ENCODE peak calls at places on chromosomes 11 and 22, in nine cellular contexts. One of them, this sample, is unnamed.

GRCh38 chr11:57644748-57645715 is 4.7 kb downstream of the YPEL4 start:
- DNase-seq in RWPE1: peak; percentile 75
- DNase-seq in kidney epithelial cell: no peak
- DNase-seq in uterus: peak; percentile 88
- DNase-seq in Calu3: peak; percentile 88
- DNase-seq in AG10803: peak; percentile 63
- DNase-seq in lung: peak; percentile 87
- DNase-seq in CD8-positive, alpha-beta T cell: peak; percentile 88
- DNase-seq in GM12865: peak; percentile 88
- DNase-seq in this sample: peak; percentile 80

GRCh38 chr11:2380807-2381350 is 3.8 kb downstream of the CD81 start:
- DNase-seq in RWPE1: no peak
- DNase-seq in kidney epithelial cell: no peak
- DNase-seq in uterus: peak; percentile 56
- DNase-seq in Calu3: no peak
- DNase-seq in AG10803: no peak
- DNase-seq in lung: peak; percentile 80
- DNase-seq in CD8-positive, alpha-beta T cell: no peak
- DNase-seq in GM12865: peak; percentile 86
- DNase-seq in this sample: peak; percentile 84

GRCh38 chr11:5288108-5288911 is 13.4 kb downstream of the OR51B4 start:
- DNase-seq in RWPE1: no peak
- DNase-seq in kidney epithelial cell: no peak
- DNase-seq in uterus: no peak
- DNase-seq in Calu3: no peak
- DNase-seq in AG10803: no peak
- DNase-seq in lung: no peak
- DNase-seq in CD8-positive, alpha-beta T cell: no peak
- DNase-seq in GM12865: no peak
- DNase-seq in this sample: no peak

GRCh38 chr11:13486926-13487660 is 8.7 kb downstream of the PTH start:
- DNase-seq in RWPE1: no peak
- DNase-seq in kidney epithelial cell: no peak
- DNase-seq in uterus: no peak
- DNase-seq in Calu3: peak; percentile 84
- DNase-seq in AG10803: peak; percentile 35
- DNase-seq in lung: peak; percentile 79
- DNase-seq in CD8-positive, alpha-beta T cell: peak; percentile 67
- DNase-seq in GM12865: peak; percentile 80
- DNase-seq in this sample: peak; percentile 57

GRCh38 chr11:70251583-70252285 is 18.8 kb upstream of the PPFIA1 start:
- DNase-seq in RWPE1: no peak
- DNase-seq in kidney epithelial cell: no peak
- DNase-seq in uterus: no peak
- DNase-seq in Calu3: no peak
- DNase-seq in AG10803: no peak
- DNase-seq in lung: no peak
- DNase-seq in CD8-positive, alpha-beta T cell: no peak
- DNase-seq in GM12865: no peak
- DNase-seq in this sample: no peak

GRCh38 chr11:11579012-11579755 is 42.6 kb downstream of the GALNT18 start:
- DNase-seq in RWPE1: no peak
- DNase-seq in kidney epithelial cell: no peak
- DNase-seq in uterus: no peak
- DNase-seq in Calu3: no peak
- DNase-seq in AG10803: no peak
- DNase-seq in lung: peak; percentile 28
- DNase-seq in CD8-positive, alpha-beta T cell: no peak
- DNase-seq in GM12865: no peak
- DNase-seq in this sample: no peak

GRCh38 chr22:48800036-48800885 is 1027.4 kb downstream of the BRD1 start:
- DNase-seq in RWPE1: no peak
- DNase-seq in kidney epithelial cell: no peak
- DNase-seq in uterus: no peak
- DNase-seq in Calu3: no peak
- DNase-seq in AG10803: no peak
- DNase-seq in lung: no peak
- DNase-seq in CD8-positive, alpha-beta T cell: no peak
- DNase-seq in GM12865: no peak
- DNase-seq in this sample: no peak

GRCh38 chr11:79045018-79045787 is 395.6 kb downstream of the TENM4 start:
- DNase-seq in RWPE1: no peak
- DNase-seq in kidney epithelial cell: no peak
- DNase-seq in uterus: no peak
- DNase-seq in Calu3: no peak
- DNase-seq in AG10803: no peak
- DNase-seq in lung: no peak
- DNase-seq in CD8-positive, alpha-beta T cell: no peak
- DNase-seq in GM12865: no peak
- DNase-seq in this sample: no peak

GRCh38 chr22:40237788-40238424 is 60.2 kb downstream of the TNRC6B start:
- DNase-seq in RWPE1: no peak
- DNase-seq in kidney epithelial cell: no peak
- DNase-seq in uterus: no peak
- DNase-seq in Calu3: no peak
- DNase-seq in AG10803: no peak
- DNase-seq in lung: no peak
- DNase-seq in CD8-positive, alpha-beta T cell: no peak
- DNase-seq in GM12865: peak; percentile 30
- DNase-seq in this sample: no peak

GRCh38 chr22:22022977-22023534 is 40.5 kb upstream of the TOP3B start:
- DNase-seq in RWPE1: no peak
- DNase-seq in kidney epithelial cell: no peak
- DNase-seq in uterus: no peak
- DNase-seq in Calu3: no peak
- DNase-seq in AG10803: no peak
- DNase-seq in lung: no peak
- DNase-seq in CD8-positive, alpha-beta T cell: no peak
- DNase-seq in GM12865: peak; percentile 82
- DNase-seq in this sample: no peak

GRCh38 chr11:64753380-64754123 is 6.2 kb downstream of the PYGM start:
- DNase-seq in RWPE1: no peak
- DNase-seq in kidney epithelial cell: no peak
- DNase-seq in uterus: no peak
- DNase-seq in Calu3: no peak
- DNase-seq in AG10803: no peak
- DNase-seq in lung: no peak
- DNase-seq in CD8-positive, alpha-beta T cell: no peak
- DNase-seq in GM12865: no peak
- DNase-seq in this sample: no peak

GRCh38 chr11:132704796-132705375 is 827.4 kb downstream of the OPCML start:
- DNase-seq in RWPE1: no peak
- DNase-seq in kidney epithelial cell: no peak
- DNase-seq in uterus: no peak
- DNase-seq in Calu3: no peak
- DNase-seq in AG10803: no peak
- DNase-seq in lung: no peak
- DNase-seq in CD8-positive, alpha-beta T cell: no peak
- DNase-seq in GM12865: no peak
- DNase-seq in this sample: no peak

GRCh38 chr22:39938509-39938908 is 21.7 kb upstream of the TMA7B start:
- DNase-seq in RWPE1: no peak
- DNase-seq in kidney epithelial cell: no peak
- DNase-seq in uterus: no peak
- DNase-seq in Calu3: no peak
- DNase-seq in AG10803: no peak
- DNase-seq in lung: no peak
- DNase-seq in CD8-positive, alpha-beta T cell: peak; percentile 51
- DNase-seq in GM12865: no peak
- DNase-seq in this sample: no peak

GRCh38 chr11:45083544-45084087 is 62.8 kb upstream of the PRDM11 start:
- DNase-seq in RWPE1: peak; percentile 20
- DNase-seq in kidney epithelial cell: no peak
- DNase-seq in uterus: no peak
- DNase-seq in Calu3: peak; percentile 45
- DNase-seq in AG10803: no peak
- DNase-seq in lung: no peak
- DNase-seq in CD8-positive, alpha-beta T cell: no peak
- DNase-seq in GM12865: no peak
- DNase-seq in this sample: no peak
- TF ChIP-seq CTCF in RWPE1: no peak
- TF ChIP-seq CTCF in kidney epithelial cell: peak; percentile 48
- TF ChIP-seq CTCF in uterus: no peak
- TF ChIP-seq CTCF in Calu3: peak; percentile 42
- TF ChIP-seq CTCF in AG10803: peak; percentile 46
- TF ChIP-seq CTCF in lung: no peak
- TF ChIP-seq CTCF in CD8-positive, alpha-beta T cell: no peak
- TF ChIP-seq CTCF in GM12865: peak; percentile 35
- TF ChIP-seq CTCF in this sample: peak; percentile 47

GRCh38 chr11:84828616-84829015 is 798.5 kb downstream of the DLG2 start:
- DNase-seq in RWPE1: no peak
- DNase-seq in kidney epithelial cell: no peak
- DNase-seq in uterus: no peak
- DNase-seq in Calu3: no peak
- DNase-seq in AG10803: no peak
- DNase-seq in lung: no peak
- DNase-seq in CD8-positive, alpha-beta T cell: no peak
- DNase-seq in GM12865: no peak
- DNase-seq in this sample: no peak
- TF ChIP-seq CTCF in RWPE1: no peak
- TF ChIP-seq CTCF in kidney epithelial cell: no peak
- TF ChIP-seq CTCF in uterus: no peak
- TF ChIP-seq CTCF in Calu3: no peak
- TF ChIP-seq CTCF in AG10803: no peak
- TF ChIP-seq CTCF in lung: no peak
- TF ChIP-seq CTCF in CD8-positive, alpha-beta T cell: no peak
- TF ChIP-seq CTCF in GM12865: no peak
- TF ChIP-seq CTCF in this sample: no peak

GRCh38 chr11:9385288-9385902 is 943 bp downstream of the IPO7 start:
- DNase-seq in RWPE1: peak; percentile 42
- DNase-seq in kidney epithelial cell: no peak
- DNase-seq in uterus: no peak
- DNase-seq in Calu3: no peak
- DNase-seq in AG10803: no peak
- DNase-seq in lung: no peak
- DNase-seq in CD8-positive, alpha-beta T cell: no peak
- DNase-seq in GM12865: peak; percentile 43
- DNase-seq in this sample: no peak
- TF ChIP-seq CTCF in RWPE1: no peak
- TF ChIP-seq CTCF in kidney epithelial cell: no peak
- TF ChIP-seq CTCF in uterus: no peak
- TF ChIP-seq CTCF in Calu3: peak; percentile 8
- TF ChIP-seq CTCF in AG10803: no peak
- TF ChIP-seq CTCF in lung: no peak
- TF ChIP-seq CTCF in CD8-positive, alpha-beta T cell: no peak
- TF ChIP-seq CTCF in GM12865: no peak
- TF ChIP-seq CTCF in this sample: no peak

DNA sequence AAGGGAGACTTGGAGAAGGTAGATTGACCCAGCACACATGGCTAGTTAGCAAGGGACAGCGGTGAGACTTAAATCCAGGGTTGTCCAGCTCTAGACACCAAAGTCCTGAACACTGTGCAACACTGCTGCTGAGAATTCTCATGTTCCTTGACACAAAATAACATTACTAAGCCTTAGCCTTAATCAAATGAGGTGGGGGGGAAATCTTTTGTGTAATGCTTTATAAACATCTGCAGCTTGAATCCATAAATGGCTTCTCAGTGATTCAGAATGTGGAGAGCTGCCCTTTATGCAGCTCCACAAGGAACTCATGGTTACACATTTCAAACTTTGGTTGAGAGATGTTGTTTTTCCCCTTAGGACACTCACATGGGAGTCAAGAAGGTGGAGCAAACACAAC is 80.0 kb downstream of the CD44 start:
- DNase-seq in RWPE1: no peak
- DNase-seq in kidney epithelial cell: no peak
- DNase-seq in uterus: no peak
- DNase-seq in Calu3: no peak
- DNase-seq in AG10803: peak; percentile 81
- DNase-seq in lung: no peak
- DNase-seq in CD8-positive, alpha-beta T cell: no peak
- DNase-seq in GM12865: no peak
- DNase-seq in this sample: no peak
- TF ChIP-seq CTCF in RWPE1: no peak
- TF ChIP-seq CTCF in kidney epithelial cell: no peak
- TF ChIP-seq CTCF in uterus: no peak
- TF ChIP-seq CTCF in Calu3: no peak
- TF ChIP-seq CTCF in AG10803: no peak
- TF ChIP-seq CTCF in lung: no peak
- TF ChIP-seq CTCF in CD8-positive, alpha-beta T cell: no peak
- TF ChIP-seq CTCF in GM12865: no peak
- TF ChIP-seq CTCF in this sample: no peak

DNA sequence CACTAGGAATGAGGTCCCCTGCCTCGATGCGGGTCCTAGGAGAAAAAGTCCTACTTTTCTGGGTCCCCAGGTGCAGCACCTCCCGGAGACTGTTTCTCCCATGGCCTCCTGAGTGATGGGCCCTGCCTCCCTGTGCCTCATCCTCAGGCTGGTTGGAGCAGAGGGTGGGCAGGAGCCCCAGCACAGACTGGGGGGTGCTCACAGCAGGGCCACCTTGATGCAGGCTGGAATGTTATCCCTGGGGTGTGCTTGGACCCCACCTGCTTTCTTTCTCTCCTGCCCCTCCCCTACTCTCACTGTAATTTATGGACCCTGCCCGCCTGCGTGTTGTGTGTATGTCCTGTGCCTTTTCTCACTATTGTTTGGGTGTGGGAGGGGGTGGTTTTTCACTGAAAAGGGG is 8.1 kb downstream of the SHISA8 start:
- DNase-seq in RWPE1: no peak
- DNase-seq in kidney epithelial cell: no peak
- DNase-seq in uterus: no peak
- DNase-seq in Calu3: no peak
- DNase-seq in AG10803: no peak
- DNase-seq in lung: no peak
- DNase-seq in CD8-positive, alpha-beta T cell: no peak
- DNase-seq in GM12865: no peak
- DNase-seq in this sample: no peak
- TF ChIP-seq CTCF in RWPE1: no peak
- TF ChIP-seq CTCF in kidney epithelial cell: no peak
- TF ChIP-seq CTCF in uterus: no peak
- TF ChIP-seq CTCF in Calu3: no peak
- TF ChIP-seq CTCF in AG10803: no peak
- TF ChIP-seq CTCF in lung: no peak
- TF ChIP-seq CTCF in CD8-positive, alpha-beta T cell: no peak
- TF ChIP-seq CTCF in GM12865: no peak
- TF ChIP-seq CTCF in this sample: no peak